ENCODE peak calls at places on chromosomes 6 and 20, in six cellular contexts. G, I, J, S, A and T are unnamed samples.
A peak's percentile ranks its signal among the peaks of the same experiment; 100 is the strongest.

GRCh38 chr6:47034919-47035318 is 7.2 kb downstream of the ADGRF1 start:
- DNase-seq in G (no peak), I (peak; percentile 99), J (peak; percentile 46), S (no peak), A (no peak), T (peak; percentile 76)

GRCh38 chr20:57223648-57224489 is 42.6 kb downstream of the BMP7 start:
- DNase-seq in G (peak; percentile 65), I (no peak), J (no peak), S (no peak), A (no peak), T (no peak)

GRCh38 chr6:45422541-45423110 is 44.9 kb upstream of the SUPT3H start:
- DNase-seq in G (no peak), I (no peak), J (no peak), S (peak; percentile 60), A (peak; percentile 61), T (peak; percentile 25)

GRCh38 chr20:51412333-51412761 is 130.2 kb downstream of the NFATC2 start:
- DNase-seq in G (peak; percentile 62), I (peak; percentile 76), J (no peak), S (no peak), A (no peak), T (no peak)

GRCh38 chr6:167689751-167690150 is 137.0 kb upstream of the AFDN start:
- DNase-seq in G (no peak), I (no peak), J (no peak), S (no peak), A (no peak), T (no peak)

GRCh38 chr20:57950764-57951163 is 240.9 kb upstream of the PMEPA1 start:
- DNase-seq in G (no peak), I (no peak), J (no peak), S (no peak), A (no peak), T (no peak)

GRCh38 chr20:44681796-44682566 is 30.5 kb upstream of the ADA start:
- DNase-seq in G (no peak), I (no peak), J (no peak), S (no peak), A (no peak), T (no peak)

GRCh38 chr20:37537505-37537904 is 9.8 kb upstream of the BLCAP start:
- DNase-seq in G (no peak), I (no peak), J (no peak), S (no peak), A (no peak), T (no peak)

GRCh38 chr6:26305097-26305841 is 59.7 kb upstream of the BTN3A2 start:
- DNase-seq in G (peak; percentile 63), I (peak; percentile 80), J (peak; percentile 69), S (peak; percentile 73), A (no peak), T (peak; percentile 47)

GRCh38 chr20:6583134-6583738 is 184.2 kb upstream of the BMP2 start:
- DNase-seq in G (no peak), I (peak; percentile 68), J (peak; percentile 17), S (peak; percentile 47), A (peak; percentile 51), T (peak; percentile 52)

GRCh38 chr6:111011360-111012142 is 29.7 kb downstream of the RPF2 start:
- DNase-seq in G (no peak), I (peak; percentile 51), J (no peak), S (no peak), A (no peak), T (peak; percentile 8)

GRCh38 chr6:88050140-88050818 is 2.6 kb downstream of the SPACA1 start:
- DNase-seq in G (no peak), I (no peak), J (no peak), S (no peak), A (no peak), T (no peak)

GRCh38 chr20:36018208-36018988 is 50.0 kb downstream of the CNBD2 start:
- DNase-seq in G (no peak), I (no peak), J (no peak), S (no peak), A (no peak), T (peak; percentile 26)

GRCh38 chr6:158053377-158054313 is 72.0 kb downstream of the SYNJ2 start:
- DNase-seq in G (no peak), I (no peak), J (no peak), S (no peak), A (no peak), T (no peak)

GRCh38 chr6:44932651-44933091 is 395.5 kb upstream of the RUNX2 start:
- DNase-seq in G (no peak), I (no peak), J (no peak), S (no peak), A (no peak), T (no peak)

GRCh38 chr20:58598271-58599015 is 52.6 kb upstream of the STX16 start:
- DNase-seq in G (no peak), I (no peak), J (peak; percentile 58), S (no peak), A (no peak), T (no peak)

GRCh38 chr6:73309534-73309783 is 44.6 kb downstream of the DPPA5 start:
- DNase-seq in G (no peak), I (no peak), J (no peak), S (no peak), A (no peak), T (no peak)

GRCh38 chr6:164108869-164109769 is 694.6 kb downstream of the QKI start:
- DNase-seq in G (peak; percentile 90), I (peak; percentile 56), J (peak; percentile 49), S (no peak), A (peak; percentile 72), T (no peak)

GRCh38 chr6:128400875-128401274 is 119.5 kb downstream of the PTPRK start:
- DNase-seq in G (no peak), I (no peak), J (no peak), S (no peak), A (no peak), T (no peak)

GRCh38 chr6:15662246-15663056 is at the start of gene DTNBP1:
- DNase-seq in G (peak; percentile 68), I (peak; percentile 21), J (peak; percentile 73), S (peak; percentile 93), A (peak; percentile 88), T (peak; percentile 56)

GRCh38 chr20:38658879-38659612 is 57.4 kb downstream of the ARHGAP40 start:
- DNase-seq in G (no peak), I (no peak), J (no peak), S (peak; percentile 49), A (no peak), T (peak; percentile 77)

GRCh38 chr6:38593419-38593818 is 46.3 kb downstream of the BTBD9 start:
- DNase-seq in G (no peak), I (no peak), J (no peak), S (no peak), A (no peak), T (no peak)

GRCh38 chr6:159104163-159104885 is 59.5 kb upstream of the TAGAP start:
- DNase-seq in G (peak; percentile 60), I (peak; percentile 41), J (peak; percentile 54), S (peak; percentile 73), A (peak; percentile 81), T (peak; percentile 75)
- TF ChIP-seq CTCF in G (peak; percentile 90), I (peak; percentile 95), J (peak; percentile 92), S (peak; percentile 93), A (peak; percentile 90), T (peak; percentile 77)

DNA sequence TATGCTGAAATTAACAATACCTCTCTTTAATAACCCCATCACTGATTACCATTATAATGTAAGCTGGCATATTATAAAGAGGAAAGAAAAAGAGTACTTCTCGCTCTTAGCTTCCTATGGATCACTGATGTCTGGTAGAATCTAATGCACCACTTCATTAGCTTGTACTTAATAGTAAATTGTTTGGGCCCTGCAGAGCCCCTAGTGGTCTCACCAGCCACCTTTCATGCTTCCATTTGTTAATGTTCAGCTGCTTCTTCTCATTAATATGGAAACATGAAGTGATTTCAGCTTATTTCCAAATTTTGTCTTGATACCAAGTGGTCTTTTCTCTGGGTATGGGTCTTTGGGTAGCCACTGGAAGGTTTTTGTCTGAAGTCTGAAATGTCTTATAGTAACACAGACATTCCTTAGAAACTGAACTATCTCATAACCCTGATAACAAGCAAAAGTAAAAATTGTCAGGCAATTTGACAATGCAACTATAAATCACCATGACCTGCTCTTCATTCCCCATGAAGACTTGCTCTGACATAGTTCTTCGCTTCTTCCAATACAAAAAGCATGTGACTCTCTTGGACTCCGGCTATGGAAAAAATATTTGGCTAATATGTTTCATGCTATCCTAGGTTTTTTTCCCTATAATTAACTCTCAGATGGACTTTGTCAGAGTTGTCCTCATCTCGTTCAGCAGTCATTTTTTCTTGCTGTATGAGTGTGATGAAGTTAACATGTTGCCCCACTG is 395.8 kb upstream of the MARCKS start:
- DNase-seq in G (no peak), I (no peak), J (no peak), S (no peak), A (no peak), T (no peak)
- TF ChIP-seq CTCF in G (no peak), I (peak; percentile 31), J (no peak), S (peak; percentile 20), A (no peak), T (no peak)

GRCh38 chr6:33812669-33813068 is 8.9 kb upstream of the MLN start:
- DNase-seq in G (no peak), I (peak; percentile 58), J (no peak), S (peak; percentile 95), A (peak; percentile 56), T (peak; percentile 78)
- TF ChIP-seq CTCF in G (peak; percentile 50), I (peak; percentile 51), J (peak; percentile 22), S (peak; percentile 9), A (peak; percentile 20), T (peak; percentile 14)

GRCh38 chr6:116330511-116330910 is 40.2 kb upstream of the DSE start:
- DNase-seq in G (no peak), I (no peak), J (no peak), S (no peak), A (no peak), T (no peak)
- TF ChIP-seq CTCF in G (no peak), I (no peak), J (no peak), S (no peak), A (no peak), T (no peak)

GRCh38 chr6:90049295-90049694 is 155.0 kb downstream of the GJA10 start:
- DNase-seq in G (no peak), I (no peak), J (no peak), S (no peak), A (no peak), T (no peak)
- TF ChIP-seq CTCF in G (no peak), I (no peak), J (no peak), S (no peak), A (no peak), T (no peak)

GRCh38 chr20:20594171-20594530 is 118.3 kb downstream of the RALGAPA2 start:
- DNase-seq in G (no peak), I (peak; percentile 57), J (no peak), S (no peak), A (no peak), T (no peak)
- TF ChIP-seq CTCF in G (no peak), I (peak; percentile 41), J (no peak), S (no peak), A (no peak), T (no peak)

GRCh38 chr6:125986956-125987617 is 747 bp downstream of the TRMT11 start:
- DNase-seq in G (no peak), I (peak; percentile 32), J (no peak), S (no peak), A (no peak), T (no peak)

GRCh38 chr6:125985522-125985921 is 818 bp upstream of the TRMT11 start:
- DNase-seq in G (no peak), I (no peak), J (no peak), S (no peak), A (no peak), T (no peak)

GRCh38 chr6:125988280-125988679 is 1.9 kb downstream of the TRMT11 start:
- DNase-seq in G (no peak), I (no peak), J (no peak), S (no peak), A (no peak), T (no peak)

GRCh38 chr6:125985967-125986294 is 409 bp upstream of the TRMT11 start:
- DNase-seq in G (no peak), I (no peak), J (no peak), S (no peak), A (no peak), T (no peak)

GRCh38 chr6:125986295-125986955 is at the start of gene TRMT11:
- DNase-seq in G (peak; percentile 82), I (peak; percentile 87), J (peak; percentile 86), S (peak; percentile 87), A (peak; percentile 94), T (peak; percentile 83)
- TF ChIP-seq CTCF in G (peak; percentile 26), I (no peak), J (peak; percentile 18), S (no peak), A (no peak), T (no peak)